ENCODE peak calls at places on chromosomes 16 and 17, in seven cellular contexts. U is A549, W is AG09309, F is transverse colon, R is GM23338, J is PC-9, Z is psoas muscle. D is an unnamed sample.

GRCh38 chr17:41492351-41492750 is 2.6 kb upstream of the KRT36 start:
- DNase-seq in U (no peak), W (no peak), F (no peak), R (no peak), J (no peak), Z (no peak), D (no peak)

GRCh38 chr16:15993946-15994665 is 44.7 kb downstream of the ABCC1 start:
- DNase-seq in U (no peak), W (no peak), F (no peak), R (no peak), J (no peak), Z (no peak), D (no peak)

GRCh38 chr16:64240586-64240985 is 881.3 kb downstream of the CDH11 start:
- DNase-seq in U (no peak), W (peak), F (no peak), R (no peak), J (no peak), Z (no peak), D (peak)

GRCh38 chr17:3990391-3991127 is 26.3 kb upstream of the ATP2A3 start:
- DNase-seq in U (no peak), W (no peak), F (peak), R (no peak), J (no peak), Z (no peak), D (no peak)

GRCh38 chr17:17926036-17926435 is 46.2 kb downstream of the TOM1L2 start:
- DNase-seq in U (no peak), W (no peak), F (no peak), R (no peak), J (no peak), Z (no peak), D (no peak)

GRCh38 chr16:77881355-77882003 is 93.1 kb downstream of the VAT1L start:
- DNase-seq in U (no peak), W (no peak), F (no peak), R (no peak), J (no peak), Z (no peak), D (no peak)

GRCh38 chr16:13866073-13866472 is 53.9 kb upstream of the ERCC4 start:
- DNase-seq in U (peak), W (peak), F (peak), R (peak), J (peak), Z (peak), D (no peak)

GRCh38 chr17:51493206-51493605 is 232.9 kb downstream of the UTP18 start:
- DNase-seq in U (no peak), W (no peak), F (no peak), R (no peak), J (no peak), Z (no peak), D (no peak)

GRCh38 chr17:79562806-79563141 is 48.1 kb downstream of the RBFOX3 start:
- DNase-seq in U (no peak), W (no peak), F (no peak), R (no peak), J (no peak), Z (no peak), D (no peak)

GRCh38 chr17:11996722-11997146 is 541 bp downstream of the ZNF18 start:
- DNase-seq in U (peak), W (no peak), F (peak), R (peak), J (peak), Z (no peak), D (no peak)

GRCh38 chr16:3171855-3172593 is 16.0 kb upstream of the OR1F1 start:
- DNase-seq in U (peak), W (no peak), F (no peak), R (peak), J (no peak), Z (no peak), D (no peak)

GRCh38 chr17:40316571-40317344 is 7.8 kb downstream of the RARA start:
- DNase-seq in U (peak), W (no peak), F (peak), R (peak), J (peak), Z (peak), D (no peak)

GRCh38 chr16:69382421-69382820 is 3.4 kb downstream of the TERF2 start:
- DNase-seq in U (no peak), W (no peak), F (no peak), R (no peak), J (no peak), Z (no peak), D (no peak)

GRCh38 chr17:15780188-15780587 is 48.1 kb downstream of the TBC1D26 start:
- DNase-seq in U (no peak), W (no peak), F (no peak), R (no peak), J (no peak), Z (no peak), D (no peak)

GRCh38 chr16:68251812-68252211 is 6.6 kb downstream of the PLA2G15 start:
- DNase-seq in U (no peak), W (no peak), F (no peak), R (no peak), J (no peak), Z (peak), D (no peak)

GRCh38 chr16:88014954-88015805 is 63.9 kb downstream of the BANP start:
- DNase-seq in U (no peak), W (no peak), F (no peak), R (no peak), J (no peak), Z (no peak), D (no peak)

GRCh38 chr17:78687125-78687524 is 94.9 kb downstream of the CYTH1 start:
- DNase-seq in U (no peak), W (no peak), F (no peak), R (no peak), J (no peak), Z (no peak), D (no peak)

GRCh38 chr17:17913695-17914332 is 58.4 kb downstream of the TOM1L2 start:
- DNase-seq in U (peak), W (peak), F (peak), R (no peak), J (peak), Z (peak), D (peak)

GRCh38 chr17:3635474-3636153 is 436 bp downstream of the SHPK start:
- DNase-seq in U (peak), W (no peak), F (peak), R (peak), J (peak), Z (no peak), D (no peak)

GRCh38 chr16:69865701-69866100 is 85.4 kb upstream of the CLEC18A start:
- DNase-seq in U (no peak), W (peak), F (no peak), R (peak), J (no peak), Z (no peak), D (no peak)

GRCh38 chr16:56203052-56203451 is 11.8 kb downstream of the GNAO1 start:
- DNase-seq in U (peak), W (no peak), F (peak), R (peak), J (no peak), Z (peak), D (no peak)

GRCh38 chr16:68319185-68319908 is 8.5 kb downstream of the PRMT7 start:
- DNase-seq in U (no peak), W (no peak), F (no peak), R (no peak), J (no peak), Z (no peak), D (no peak)

GRCh38 chr17:65538679-65539529 is 22.5 kb downstream of the AXIN2 start:
- DNase-seq in U (no peak), W (no peak), F (no peak), R (no peak), J (no peak), Z (no peak), D (no peak)

GRCh38 chr16:49652441-49653175 is 203.3 kb downstream of the ZNF423 start:
- DNase-seq in U (no peak), W (peak), F (no peak), R (no peak), J (no peak), Z (peak), D (no peak)

GRCh38 chr17:1713878-1714487 is 3.8 kb upstream of the TLCD2 start:
- DNase-seq in U (peak), W (no peak), F (peak), R (peak), J (no peak), Z (no peak), D (no peak)

GRCh38 chr17:78356163-78356713 is 3.6 kb downstream of the SOCS3 start:
- DNase-seq in U (peak), W (no peak), F (peak), R (peak), J (peak), Z (no peak), D (no peak)

GRCh38 chr16:84650062-84650991 is 2.0 kb downstream of the KLHL36 start:
- DNase-seq in U (peak), W (peak), F (no peak), R (no peak), J (peak), Z (no peak), D (peak)

GRCh38 chr16:870856-871561 is 70.5 kb upstream of the GNG13 start:
- DNase-seq in U (no peak), W (no peak), F (peak), R (no peak), J (no peak), Z (peak), D (no peak)

GRCh38 chr16:17657037-17657436 is 186.3 kb upstream of the XYLT1 start:
- DNase-seq in U (no peak), W (no peak), F (no peak), R (peak), J (no peak), Z (no peak), D (no peak)

GRCh38 chr16:80743273-80743672 is 61.1 kb downstream of the CDYL2 start:
- DNase-seq in U (no peak), W (no peak), F (no peak), R (no peak), J (no peak), Z (no peak), D (no peak)

GRCh38 chr16:66204761-66205160 is 161.7 kb upstream of the CDH5 start:
- DNase-seq in U (no peak), W (peak), F (no peak), R (no peak), J (no peak), Z (no peak), D (peak)

GRCh38 chr17:41689497-41690299 is 1.0 kb downstream of the EIF1 start:
- DNase-seq in U (no peak), W (no peak), F (peak), R (peak), J (peak), Z (no peak), D (no peak)

GRCh38 chr16:24737916-24738594 is 8.6 kb downstream of the TNRC6A start:
- DNase-seq in U (no peak), W (no peak), F (no peak), R (no peak), J (no peak), Z (no peak), D (no peak)

GRCh38 chr16:66905633-66906539 is 12.8 kb downstream of the CDH16 start:
- DNase-seq in U (no peak), W (no peak), F (peak), R (peak), J (no peak), Z (no peak), D (no peak)

GRCh38 chr16:2507679-2508064 is 6.1 kb upstream of the ATP6V0C start:
- DNase-seq in U (no peak), W (no peak), F (peak), R (no peak), J (no peak), Z (peak), D (no peak)

GRCh38 chr17:73072254-73072962 is 20.1 kb downstream of the SLC39A11 start:
- DNase-seq in U (no peak), W (no peak), F (no peak), R (no peak), J (no peak), Z (no peak), D (no peak)

GRCh38 chr16:65722429-65722828 is 600.6 kb upstream of the CDH11 start:
- DNase-seq in U (no peak), W (no peak), F (no peak), R (peak), J (no peak), Z (no peak), D (no peak)

GRCh38 chr17:68572138-68572842 is 28.9 kb downstream of the FAM20A start:
- DNase-seq in U (no peak), W (no peak), F (peak), R (no peak), J (no peak), Z (no peak), D (no peak)

GRCh38 chr17:50452627-50453300 is 15.9 kb downstream of the CHAD start:
- DNase-seq in U (no peak), W (peak), F (peak), R (no peak), J (peak), Z (no peak), D (peak)

GRCh38 chr16:86087561-86088230 is 188.7 kb downstream of the IRF8 start:
- DNase-seq in U (no peak), W (no peak), F (no peak), R (no peak), J (no peak), Z (no peak), D (no peak)
- H3K4me3 ChIP-seq in U (no peak), W (no peak), F (no peak), R (no peak), J (no peak), Z (no peak), D (no peak)

DNA sequence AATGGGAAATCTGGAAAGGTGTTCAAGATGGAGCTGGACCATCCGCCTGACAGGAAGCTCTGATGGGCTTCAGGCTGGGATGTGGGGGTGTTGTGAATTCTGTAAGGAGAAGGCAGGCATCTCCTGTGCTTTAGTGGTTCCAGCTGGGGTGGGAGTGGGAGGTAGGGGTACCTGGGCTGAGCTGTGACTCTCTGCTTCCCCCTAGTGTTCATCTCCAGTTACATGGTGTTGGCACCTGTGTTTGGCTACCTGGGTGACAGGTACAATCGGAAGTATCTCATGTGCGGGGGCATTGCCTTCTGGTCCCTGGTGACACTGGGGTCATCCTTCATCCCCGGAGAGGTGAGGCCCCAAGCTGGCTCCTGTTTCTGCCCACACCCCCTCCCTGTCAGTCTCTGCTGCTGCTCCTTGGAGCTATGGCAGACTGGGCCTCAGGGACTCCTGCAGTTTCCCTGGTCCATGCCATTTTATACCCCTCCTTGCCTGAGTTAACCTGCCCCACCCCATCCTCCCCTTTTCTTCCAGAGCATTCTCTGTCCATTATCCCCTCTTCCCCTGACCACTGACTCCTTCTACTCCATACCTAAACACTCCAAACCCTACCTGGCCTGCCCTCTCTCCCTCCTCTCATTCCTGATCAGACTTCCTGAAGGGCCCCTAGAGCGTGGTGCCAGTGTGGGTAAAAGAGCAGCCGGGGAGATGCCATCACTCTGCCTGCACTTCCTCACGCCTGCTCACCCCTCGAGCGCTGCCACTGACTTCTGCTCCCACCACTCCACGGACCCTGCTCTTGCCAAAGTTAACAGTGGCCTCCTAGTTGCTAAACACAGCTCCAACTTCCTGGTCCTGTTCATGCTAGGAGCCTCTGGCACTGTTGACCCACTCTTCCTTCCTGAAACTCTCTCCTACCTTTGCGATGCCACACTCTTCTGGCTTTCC is 3.4 kb downstream of the SPNS1 start:
- DNase-seq in U (peak), W (no peak), F (no peak), R (peak), J (no peak), Z (no peak), D (no peak)
- TF ChIP-seq CTCF in U (peak), W (peak), F (peak), R (peak), J (peak), Z (no peak), D (peak)

GRCh38 chr17:58376472-58376921 is 24.5 kb upstream of the SUPT4H1 start:
- DNase-seq in U (no peak), W (no peak), F (no peak), R (peak), J (no peak), Z (no peak), D (no peak)

GRCh38 chr17:58373923-58374322 is 21.9 kb upstream of the SUPT4H1 start:
- DNase-seq in U (no peak), W (no peak), F (no peak), R (no peak), J (no peak), Z (no peak), D (no peak)

GRCh38 chr17:58377005-58377660 is 25.1 kb upstream of the SUPT4H1 start:
- DNase-seq in U (no peak), W (no peak), F (peak), R (peak), J (peak), Z (no peak), D (no peak)

GRCh38 chr17:58375811-58376210 is 23.8 kb upstream of the SUPT4H1 start:
- DNase-seq in U (no peak), W (no peak), F (no peak), R (peak), J (no peak), Z (no peak), D (no peak)

DNA sequence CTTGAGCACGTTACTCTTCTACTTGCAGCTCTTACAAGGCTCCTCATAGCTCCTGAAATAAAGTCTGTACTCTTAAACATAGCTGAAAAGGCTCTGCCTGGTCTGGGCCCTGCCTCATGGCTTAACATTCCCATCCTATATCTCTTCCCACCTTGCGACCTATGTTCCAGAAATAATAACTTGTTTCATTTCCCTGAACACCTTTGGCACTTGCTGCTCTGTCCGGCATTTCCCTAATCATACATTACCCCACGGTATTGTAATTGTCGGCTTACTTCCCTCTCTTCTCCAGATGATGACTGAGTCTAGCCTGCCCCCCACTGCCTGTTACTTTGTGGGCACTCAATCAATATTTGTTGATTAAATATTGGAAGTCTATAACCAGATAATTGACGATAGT is 23.2 kb upstream of the SUPT4H1 start:
- DNase-seq in U (no peak), W (no peak), F (no peak), R (no peak), J (no peak), Z (no peak), D (no peak)
- H3K4me3 ChIP-seq in U (no peak), W (no peak), F (no peak), R (no peak), J (no peak), Z (no peak), D (no peak)

GRCh38 chr17:31645351-31645750 is 213.7 kb downstream of the COPRS start:
- DNase-seq in U (no peak), W (no peak), F (no peak), R (no peak), J (no peak), Z (no peak), D (no peak)
- TF ChIP-seq CTCF in U (no peak), W (peak), F (no peak), R (no peak), J (no peak), Z (no peak), D (no peak)

GRCh38 chr17:75109047-75109406 is 742 bp upstream of the ARMC7 start:
- DNase-seq in U (no peak), W (no peak), F (no peak), R (peak), J (no peak), Z (no peak), D (no peak)
- H3K4me3 ChIP-seq in U (peak), W (peak), F (peak), R (peak), J (peak), Z (peak), D (peak)

GRCh38 chr16:50902457-50902856 is 160.6 kb downstream of the CYLD start:
- DNase-seq in U (no peak), W (no peak), F (no peak), R (peak), J (no peak), Z (no peak), D (no peak)
- TF ChIP-seq CTCF in U (no peak), W (no peak), F (no peak), R (no peak), J (no peak), Z (no peak), D (no peak)

DNA sequence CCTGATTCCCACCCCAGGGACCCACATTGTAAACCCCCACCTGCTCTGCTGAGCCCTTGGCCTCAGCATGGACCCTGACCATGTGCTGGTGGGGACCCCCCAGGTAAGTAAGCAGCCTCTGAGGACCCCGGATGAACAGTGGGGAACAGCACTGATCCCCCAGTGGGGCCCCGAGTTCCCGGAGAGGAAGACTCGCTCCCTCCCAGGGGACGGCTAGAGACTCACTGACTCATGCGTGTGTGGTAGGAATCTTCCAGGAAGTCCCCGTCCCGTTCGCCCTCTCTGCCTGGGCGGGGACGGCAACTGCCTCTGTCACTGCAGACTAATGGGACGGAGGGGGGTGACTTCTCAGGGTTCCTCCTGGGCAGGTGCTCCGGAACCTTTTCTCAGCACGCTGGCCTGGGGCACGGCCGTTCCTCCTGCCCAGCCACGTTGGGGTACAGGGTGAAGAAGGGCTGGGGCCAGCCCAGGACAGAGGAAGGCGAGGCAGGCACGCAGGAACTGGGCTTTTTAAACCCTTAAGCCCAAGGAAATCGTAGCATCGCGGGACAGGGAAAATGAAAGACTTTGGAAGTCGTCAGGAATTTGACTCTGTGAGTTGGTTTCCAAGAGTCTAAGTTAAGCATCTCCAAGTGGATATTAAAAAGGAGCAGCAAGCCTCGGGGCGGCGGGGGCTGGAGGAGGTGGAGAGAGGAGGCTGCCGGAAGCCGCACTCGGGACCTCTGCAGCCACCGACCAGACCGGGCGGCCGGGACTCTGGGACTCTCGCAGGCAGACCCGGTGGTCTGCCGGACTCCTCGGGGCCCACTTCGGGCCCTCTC is 178.7 kb downstream of the SEC14L1 start:
- DNase-seq in U (peak), W (no peak), F (peak), R (peak), J (peak), Z (peak), D (peak)
- H3K4me3 ChIP-seq in U (peak), W (peak), F (peak), R (no peak), J (peak), Z (peak), D (peak)